ENCODE peak calls at places on chromosome 2, in four cellular contexts. F, U, S and W are unnamed samples.

GRCh38 chr2:62814132-62814531 is 108.6 kb downstream of the EHBP1 start:
- DNase-seq in F (peak; percentile 31), U (peak; percentile 37), S (no peak), W (no peak)

GRCh38 chr2:145029885-145030284 is 510.0 kb upstream of the ZEB2 start:
- DNase-seq in F (no peak), U (no peak), S (no peak), W (no peak)

GRCh38 chr2:143577489-143577888 is 448.3 kb downstream of the ARHGAP15 start:
- DNase-seq in F (no peak), U (no peak), S (no peak), W (no peak)

GRCh38 chr2:167271941-167272340 is 383.7 kb downstream of the XIRP2 start:
- DNase-seq in F (no peak), U (peak; percentile 18), S (no peak), W (no peak)

GRCh38 chr2:20759487-20759886 is 63.4 kb downstream of the LDAH start:
- DNase-seq in F (no peak), U (no peak), S (no peak), W (no peak)

GRCh38 chr2:70541481-70542020 is 12.1 kb downstream of the TGFA start:
- DNase-seq in F (no peak), U (no peak), S (no peak), W (no peak)

GRCh38 chr2:241865957-241866858 is 3.3 kb upstream of the RTP5 start:
- DNase-seq in F (no peak), U (peak; percentile 54), S (no peak), W (no peak)

GRCh38 chr2:73131807-73132206 is 19.1 kb upstream of the RAB11FIP5 start:
- DNase-seq in F (no peak), U (no peak), S (no peak), W (no peak)

GRCh38 chr2:55862269-55862668 is 61.3 kb downstream of the EFEMP1 start:
- DNase-seq in F (peak; percentile 44), U (peak; percentile 30), S (no peak), W (no peak)

GRCh38 chr2:146734042-146734715 is 1110.7 kb upstream of the ACVR2A start:
- DNase-seq in F (peak; percentile 17), U (peak; percentile 81), S (no peak), W (no peak)

GRCh38 chr2:167126165-167126564 is 237.9 kb downstream of the XIRP2 start:
- DNase-seq in F (no peak), U (no peak), S (no peak), W (no peak)

GRCh38 chr2:240392084-240392947 is 43.1 kb upstream of the GPC1 start:
- DNase-seq in F (no peak), U (no peak), S (peak; percentile 53), W (peak; percentile 2)

GRCh38 chr2:152861349-152861942 is 143.0 kb downstream of the ARL6IP6 start:
- DNase-seq in F (no peak), U (peak; percentile 46), S (no peak), W (no peak)

GRCh38 chr2:28365158-28365557 is 27.5 kb upstream of the FOSL2 start:
- DNase-seq in F (no peak), U (no peak), S (no peak), W (no peak)

GRCh38 chr2:233386382-233387041 is 32.2 kb downstream of the DGKD start:
- DNase-seq in F (no peak), U (no peak), S (no peak), W (no peak)

GRCh38 chr2:236085647-236086046 is 82.5 kb downstream of the GBX2 start:
- DNase-seq in F (no peak), U (no peak), S (peak; percentile 31), W (no peak)

GRCh38 chr2:73291461-73292315 is 1.7 kb downstream of the EGR4 start:
- DNase-seq in F (no peak), U (peak; percentile 47), S (no peak), W (no peak)

GRCh38 chr2:164189851-164190250 is 431.4 kb downstream of the GRB14 start:
- DNase-seq in F (no peak), U (no peak), S (no peak), W (no peak)

GRCh38 chr2:204010611-204011560 is 74.3 kb downstream of the ICOS start:
- DNase-seq in F (no peak), U (no peak), S (no peak), W (no peak)

GRCh38 chr2:30948857-30949256 is 141.6 kb upstream of the CAPN13 start:
- DNase-seq in F (no peak), U (no peak), S (no peak), W (no peak)

GRCh38 chr2:159111346-159111922 is 143.0 kb downstream of the TANC1 start:
- DNase-seq in F (no peak), U (no peak), S (no peak), W (no peak)

GRCh38 chr2:149561309-149561926 is 26.2 kb downstream of the MMADHC start:
- DNase-seq in F (no peak), U (peak; percentile 57), S (no peak), W (no peak)

GRCh38 chr2:72994991-72995380 is 76.5 kb downstream of the SFXN5 start:
- DNase-seq in F (no peak), U (no peak), S (no peak), W (no peak)

GRCh38 chr2:74646829-74647482 is 1.2 kb downstream of the M1AP start:
- DNase-seq in F (no peak), U (no peak), S (no peak), W (no peak)

GRCh38 chr2:26691881-26692813 is at the start of gene KCNK3:
- DNase-seq in F (no peak), U (peak; percentile 69), S (no peak), W (peak; percentile 60)

GRCh38 chr2:165815742-165816141 is 21.7 kb upstream of the GALNT3 start:
- DNase-seq in F (no peak), U (no peak), S (no peak), W (no peak)

GRCh38 chr2:26976242-26976641 is 5.8 kb downstream of the MAPRE3 start:
- DNase-seq in F (no peak), U (no peak), S (no peak), W (no peak)

GRCh38 chr2:213419980-213420379 is 135.7 kb downstream of the SPAG16 start:
- DNase-seq in F (no peak), U (no peak), S (no peak), W (no peak)

GRCh38 chr2:237734905-237735623 is 63.5 kb upstream of the RBM44 start:
- DNase-seq in F (no peak), U (no peak), S (no peak), W (no peak)

GRCh38 chr2:159855153-159856140 is 57.4 kb upstream of the CD302 start:
- DNase-seq in F (no peak), U (no peak), S (no peak), W (no peak)

GRCh38 chr2:221051162-221051561 is 520.9 kb downstream of the EPHA4 start:
- DNase-seq in F (no peak), U (no peak), S (no peak), W (no peak)

GRCh38 chr2:42977236-42978174 is 185.1 kb upstream of the HAAO start:
- DNase-seq in F (no peak), U (no peak), S (peak; percentile 43), W (no peak)

GRCh38 chr2:174336403-174337336 is 1.9 kb downstream of the SP9 start:
- DNase-seq in F (no peak), U (peak; percentile 58), S (no peak), W (peak; percentile 73)

GRCh38 chr2:207061181-207061580 is 104.6 kb downstream of the KLF7 start:
- DNase-seq in F (no peak), U (no peak), S (no peak), W (no peak)

GRCh38 chr2:207871911-207872310 is 102.2 kb upstream of the FZD5 start:
- DNase-seq in F (no peak), U (no peak), S (no peak), W (no peak)

GRCh38 chr2:218642786-218643185 is 16.6 kb downstream of the ZNF142 start:
- DNase-seq in F (no peak), U (no peak), S (no peak), W (no peak)